ENCODE peak calls at places on chromosome 21, in four cellular contexts. One of them, this sample, is unnamed.

GRCh38 chr21:17231124-17231523 is 281.7 kb upstream of the CXADR start:
- DNase-seq in CD8-positive, alpha-beta T cell: no peak
- DNase-seq in SJSA1: no peak
- DNase-seq in substantia nigra: no peak
- DNase-seq in this sample: no peak

GRCh38 chr21:30206551-30207251 is 9.2 kb downstream of the CLDN8 start:
- DNase-seq in CD8-positive, alpha-beta T cell: no peak
- DNase-seq in substantia nigra: no peak
- DNase-seq in SJSA1: no peak
- DNase-seq in this sample: no peak

GRCh38 chr21:27057997-27058396 is 91.1 kb upstream of the ADAMTS5 start:
- DNase-seq in substantia nigra: no peak
- DNase-seq in CD8-positive, alpha-beta T cell: no peak
- DNase-seq in SJSA1: no peak
- DNase-seq in this sample: no peak

GRCh38 chr21:27586326-27586725 is 619.4 kb upstream of the ADAMTS5 start:
- DNase-seq in CD8-positive, alpha-beta T cell: no peak
- DNase-seq in SJSA1: no peak
- DNase-seq in substantia nigra: no peak
- DNase-seq in this sample: no peak

GRCh38 chr21:30227128-30227527 is 11.2 kb upstream of the CLDN8 start:
- DNase-seq in SJSA1: no peak
- DNase-seq in CD8-positive, alpha-beta T cell: no peak
- DNase-seq in substantia nigra: no peak
- DNase-seq in this sample: no peak

GRCh38 chr21:37375866-37376574 is 9.4 kb downstream of the DYRK1A start:
- DNase-seq in CD8-positive, alpha-beta T cell: no peak
- DNase-seq in SJSA1: no peak
- DNase-seq in substantia nigra: no peak
- DNase-seq in this sample: no peak

GRCh38 chr21:38831526-38832467 is 26.1 kb downstream of the ETS2 start:
- DNase-seq in CD8-positive, alpha-beta T cell: no peak
- DNase-seq in SJSA1: peak; percentile 76
- DNase-seq in substantia nigra: no peak
- DNase-seq in this sample: no peak

GRCh38 chr21:44571296-44571695 is 2.2 kb upstream of the KRTAP10-4 start:
- DNase-seq in substantia nigra: no peak
- DNase-seq in SJSA1: no peak
- DNase-seq in CD8-positive, alpha-beta T cell: no peak
- DNase-seq in this sample: no peak

GRCh38 chr21:31554511-31555022 is 104.9 kb upstream of the SOD1 start:
- DNase-seq in SJSA1: peak; percentile 48
- DNase-seq in substantia nigra: no peak
- DNase-seq in CD8-positive, alpha-beta T cell: no peak
- DNase-seq in this sample: peak; percentile 30

GRCh38 chr21:35366348-35367085 is 317.4 kb upstream of the RUNX1 start:
- DNase-seq in CD8-positive, alpha-beta T cell: no peak
- DNase-seq in substantia nigra: no peak
- DNase-seq in SJSA1: no peak
- DNase-seq in this sample: no peak

GRCh38 chr21:35138665-35139381 is 89.7 kb upstream of the RUNX1 start:
- DNase-seq in CD8-positive, alpha-beta T cell: peak; percentile 32
- DNase-seq in substantia nigra: no peak
- DNase-seq in SJSA1: peak; percentile 72
- DNase-seq in this sample: no peak

GRCh38 chr21:39604951-39605350 is 7.8 kb upstream of the B3GALT5 start:
- DNase-seq in CD8-positive, alpha-beta T cell: no peak
- DNase-seq in substantia nigra: no peak
- DNase-seq in SJSA1: no peak
- DNase-seq in this sample: peak; percentile 71

GRCh38 chr21:39098696-39099111 is 84.5 kb downstream of the PSMG1 start:
- DNase-seq in substantia nigra: no peak
- DNase-seq in SJSA1: no peak
- DNase-seq in CD8-positive, alpha-beta T cell: no peak
- DNase-seq in this sample: no peak

GRCh38 chr21:32538147-32538792 is 47.1 kb downstream of the TCP10L start:
- DNase-seq in CD8-positive, alpha-beta T cell: peak; percentile 36
- DNase-seq in substantia nigra: no peak
- DNase-seq in SJSA1: no peak
- DNase-seq in this sample: no peak

GRCh38 chr21:22343721-22344120 is 1345.5 kb downstream of the NCAM2 start:
- DNase-seq in substantia nigra: no peak
- DNase-seq in SJSA1: no peak
- DNase-seq in CD8-positive, alpha-beta T cell: no peak
- DNase-seq in this sample: no peak

GRCh38 chr21:36111238-36111637 is 23.6 kb upstream of the CBR3 start:
- DNase-seq in SJSA1: no peak
- DNase-seq in CD8-positive, alpha-beta T cell: no peak
- DNase-seq in substantia nigra: no peak
- DNase-seq in this sample: no peak

GRCh38 chr21:45104560-45104959 is 30.2 kb downstream of the ADARB1 start:
- DNase-seq in SJSA1: peak; percentile 73
- DNase-seq in CD8-positive, alpha-beta T cell: no peak
- DNase-seq in substantia nigra: no peak
- DNase-seq in this sample: no peak

GRCh38 chr21:45356251-45356650 is 48.7 kb upstream of the COL18A1 start:
- DNase-seq in CD8-positive, alpha-beta T cell: no peak
- DNase-seq in substantia nigra: no peak
- DNase-seq in SJSA1: no peak
- DNase-seq in this sample: no peak

GRCh38 chr21:43994085-43994484 is 18.0 kb upstream of the TRAPPC10 start:
- DNase-seq in substantia nigra: no peak
- DNase-seq in SJSA1: no peak
- DNase-seq in CD8-positive, alpha-beta T cell: no peak
- DNase-seq in this sample: no peak

GRCh38 chr21:36209626-36210171 is 53.1 kb downstream of the DOP1B start:
- DNase-seq in CD8-positive, alpha-beta T cell: peak; percentile 8
- DNase-seq in substantia nigra: no peak
- DNase-seq in SJSA1: no peak
- DNase-seq in this sample: no peak

DNA sequence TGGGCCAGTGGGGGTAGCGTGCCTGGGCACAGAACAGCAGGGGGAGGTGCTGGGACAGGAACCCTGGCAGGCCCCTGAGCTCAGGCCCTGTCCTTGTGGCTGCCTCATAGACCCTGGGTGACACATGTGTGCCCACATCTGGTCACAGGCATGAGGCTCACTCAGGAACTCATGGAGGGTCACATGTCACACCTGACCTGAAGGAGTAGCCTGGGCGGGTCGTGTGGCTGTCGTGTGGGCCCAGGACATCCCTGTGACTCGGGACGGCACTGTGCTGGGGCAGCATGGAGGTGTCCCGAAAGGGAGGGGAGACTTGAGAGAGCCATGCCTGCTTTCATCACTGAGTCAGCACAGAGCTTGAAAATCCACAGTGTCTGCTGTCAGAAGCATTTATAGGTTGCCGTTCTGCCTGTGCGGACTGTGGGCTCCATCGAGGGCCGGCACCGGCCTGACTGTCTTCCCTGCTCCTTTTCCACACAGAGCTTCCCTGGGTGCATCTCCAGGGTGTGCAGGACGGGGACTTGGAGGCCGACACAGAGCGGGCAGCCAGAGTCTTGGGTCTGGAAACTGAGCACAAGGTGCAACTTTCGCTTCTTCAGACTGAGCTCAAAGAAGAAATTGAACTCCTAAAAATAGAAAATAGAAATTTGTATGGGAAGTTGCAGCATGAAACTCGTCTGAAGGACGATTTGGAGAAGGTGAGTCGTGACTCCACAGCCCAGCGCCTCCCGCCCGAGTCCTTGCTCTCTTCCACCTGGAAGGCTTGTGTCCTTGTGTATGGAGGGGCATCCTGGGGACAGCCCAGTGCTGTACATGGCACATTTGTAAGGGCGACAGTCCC is 32.8 kb downstream of the PCNT start:
- DNase-seq in CD8-positive, alpha-beta T cell: no peak
- DNase-seq in SJSA1: no peak
- DNase-seq in substantia nigra: no peak
- DNase-seq in this sample: no peak
- H3K27ac ChIP-seq in CD8-positive, alpha-beta T cell: no peak overlapping the region
- H3K27ac ChIP-seq in SJSA1: no peak overlapping the region
- H3K27ac ChIP-seq in substantia nigra: no peak overlapping the region
- H3K27ac ChIP-seq in this sample: no peak overlapping the region

GRCh38 chr21:33662046-33662445 is 19.7 kb downstream of the ITSN1 start:
- DNase-seq in substantia nigra: no peak
- DNase-seq in SJSA1: no peak
- DNase-seq in CD8-positive, alpha-beta T cell: no peak
- DNase-seq in this sample: no peak
- H3K27ac ChIP-seq in substantia nigra: no peak overlapping the region
- H3K27ac ChIP-seq in SJSA1: no peak overlapping the region
- H3K27ac ChIP-seq in CD8-positive, alpha-beta T cell: no peak overlapping the region
- H3K27ac ChIP-seq in this sample: no peak overlapping the region

GRCh38 chr21:14988760-14989159 is 76.0 kb downstream of the NRIP1 start:
- DNase-seq in SJSA1: no peak
- DNase-seq in substantia nigra: no peak
- DNase-seq in CD8-positive, alpha-beta T cell: no peak
- DNase-seq in this sample: no peak

GRCh38 chr21:14985306-14985705 is 79.5 kb downstream of the NRIP1 start:
- DNase-seq in SJSA1: no peak
- DNase-seq in CD8-positive, alpha-beta T cell: no peak
- DNase-seq in substantia nigra: no peak
- DNase-seq in this sample: no peak

GRCh38 chr21:14991957-14992356 is 72.8 kb downstream of the NRIP1 start:
- DNase-seq in SJSA1: peak; percentile 46
- DNase-seq in substantia nigra: no peak
- DNase-seq in CD8-positive, alpha-beta T cell: no peak
- DNase-seq in this sample: no peak

GRCh38 chr21:14989359-14989758 is 75.4 kb downstream of the NRIP1 start:
- DNase-seq in substantia nigra: no peak
- DNase-seq in SJSA1: no peak
- DNase-seq in CD8-positive, alpha-beta T cell: no peak
- DNase-seq in this sample: no peak

GRCh38 chr21:14987370-14988170 is 77.2 kb downstream of the NRIP1 start:
- DNase-seq in substantia nigra: no peak
- DNase-seq in SJSA1: no peak
- DNase-seq in CD8-positive, alpha-beta T cell: no peak
- DNase-seq in this sample: no peak
- H3K27ac ChIP-seq in substantia nigra: no peak overlapping the region
- H3K27ac ChIP-seq in SJSA1: no peak overlapping the region
- H3K27ac ChIP-seq in CD8-positive, alpha-beta T cell: no peak overlapping the region
- H3K27ac ChIP-seq in this sample: no peak overlapping the region

GRCh38 chr21:42041711-42042110 is 29.4 kb upstream of the UMODL1 start:
- DNase-seq in substantia nigra: no peak
- DNase-seq in SJSA1: no peak
- DNase-seq in CD8-positive, alpha-beta T cell: no peak
- DNase-seq in this sample: no peak

GRCh38 chr21:42039911-42040351 is 29.8 kb upstream of the ZBTB21 start:
- DNase-seq in SJSA1: peak; percentile 87
- DNase-seq in substantia nigra: no peak
- DNase-seq in CD8-positive, alpha-beta T cell: no peak
- DNase-seq in this sample: no peak

GRCh38 chr21:42039470-42039901 is 29.3 kb upstream of the ZBTB21 start:
- DNase-seq in substantia nigra: no peak
- DNase-seq in CD8-positive, alpha-beta T cell: no peak
- DNase-seq in SJSA1: no peak
- DNase-seq in this sample: no peak

GRCh38 chr21:42041246-42041645 is 29.9 kb upstream of the UMODL1 start:
- DNase-seq in SJSA1: no peak
- DNase-seq in substantia nigra: no peak
- DNase-seq in CD8-positive, alpha-beta T cell: no peak
- DNase-seq in this sample: no peak

DNA sequence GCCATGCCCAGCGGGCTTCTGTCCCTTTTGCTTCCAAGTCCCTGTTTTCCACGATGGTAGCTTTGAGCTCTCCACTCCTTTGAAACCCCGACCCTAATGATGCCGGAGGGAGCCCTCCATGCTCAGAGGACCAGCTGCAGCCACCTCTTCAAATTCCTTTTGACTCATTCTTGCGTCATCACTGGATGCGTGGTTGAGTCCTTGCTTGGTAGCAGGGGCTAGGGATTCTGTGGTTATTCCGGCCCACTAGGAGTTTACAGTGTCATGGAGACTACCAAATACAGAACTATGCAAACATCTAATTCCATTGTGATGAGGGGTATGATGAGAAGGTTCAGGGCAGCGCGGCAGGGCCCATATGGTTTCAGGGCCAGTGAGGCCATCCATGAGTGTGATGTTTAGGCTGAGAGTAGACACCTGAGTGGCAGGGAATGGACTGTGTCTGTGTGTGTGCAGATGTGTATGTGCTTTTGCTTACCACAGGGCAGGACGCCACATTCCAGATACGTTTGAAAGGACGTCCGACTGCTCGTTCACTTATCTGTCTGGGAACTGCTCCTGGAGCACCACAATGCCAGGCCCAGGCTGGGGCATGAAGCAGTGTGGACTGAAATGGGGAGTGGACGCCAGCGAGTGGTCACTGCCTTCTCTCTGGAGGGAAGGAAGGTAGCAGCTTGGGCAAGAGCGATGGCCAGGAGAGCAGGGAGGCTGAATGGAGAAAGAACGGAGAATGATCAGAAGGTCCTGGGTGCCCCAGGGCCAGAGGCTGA is 30.4 kb upstream of the ZBTB21 start:
- DNase-seq in SJSA1: peak; percentile 98
- DNase-seq in substantia nigra: no peak
- DNase-seq in CD8-positive, alpha-beta T cell: no peak
- DNase-seq in this sample: no peak
- H3K27ac ChIP-seq in SJSA1: peak overlapping the region; percentile 96
- H3K27ac ChIP-seq in substantia nigra: no peak overlapping the region
- H3K27ac ChIP-seq in CD8-positive, alpha-beta T cell: no peak overlapping the region
- H3K27ac ChIP-seq in this sample: no peak overlapping the region

DNA sequence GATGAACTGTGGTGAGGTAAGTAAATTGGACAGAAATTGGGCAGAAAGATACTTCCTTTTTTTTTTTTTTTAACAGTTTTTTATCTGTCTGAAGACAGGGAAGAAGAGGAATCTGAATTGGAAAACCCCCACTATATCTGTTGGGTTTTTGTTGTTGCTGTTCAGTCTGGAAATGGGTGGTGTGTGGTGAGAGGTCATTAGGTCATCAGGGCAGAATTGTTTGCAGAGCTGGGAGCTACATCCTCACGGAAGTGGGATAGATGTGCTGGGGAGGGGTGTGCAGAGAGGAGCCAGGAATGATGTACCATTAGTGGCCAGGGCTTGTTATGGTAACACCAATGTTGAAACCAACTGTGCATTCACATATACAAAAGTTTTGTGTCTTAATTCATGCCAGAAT is 12.3 kb downstream of the USP25 start:
- DNase-seq in SJSA1: no peak
- DNase-seq in CD8-positive, alpha-beta T cell: no peak
- DNase-seq in substantia nigra: no peak
- DNase-seq in this sample: no peak
- H3K27ac ChIP-seq in SJSA1: no peak overlapping the region
- H3K27ac ChIP-seq in CD8-positive, alpha-beta T cell: no peak overlapping the region
- H3K27ac ChIP-seq in substantia nigra: no peak overlapping the region
- H3K27ac ChIP-seq in this sample: no peak overlapping the region

GRCh38 chr21:15837603-15838002 is 107.8 kb downstream of the USP25 start:
- DNase-seq in substantia nigra: no peak
- DNase-seq in SJSA1: no peak
- DNase-seq in CD8-positive, alpha-beta T cell: no peak
- DNase-seq in this sample: no peak
- H3K27ac ChIP-seq in substantia nigra: no peak overlapping the region
- H3K27ac ChIP-seq in SJSA1: no peak overlapping the region
- H3K27ac ChIP-seq in CD8-positive, alpha-beta T cell: no peak overlapping the region
- H3K27ac ChIP-seq in this sample: no peak overlapping the region

This sample was measured in caudate nucleus.